ENCODE peak calls at places on chromosomes 4 and X, in nine cellular contexts. One of them, this sample, is unnamed.

GRCh38 chr4:71338846-71339593 is at the start of gene SLC4A4:
- DNase-seq in NCI-H69: no peak
- DNase-seq in kidney: no peak
- DNase-seq in upper lobe of right lung: no peak
- DNase-seq in fibroblast of pulmonary artery: peak; percentile 16
- DNase-seq in hippocampal formation: no peak
- DNase-seq in NCI-H1105: no peak
- DNase-seq in D721Med: no peak
- DNase-seq in SW480: peak; percentile 21
- DNase-seq in this sample: peak; percentile 78

GRCh38 chr4:83212041-83212851 is 72.4 kb downstream of the COQ2 start:
- DNase-seq in NCI-H1105: no peak
- DNase-seq in upper lobe of right lung: no peak
- DNase-seq in kidney: no peak
- DNase-seq in hippocampal formation: no peak
- DNase-seq in NCI-H69: peak; percentile 70
- DNase-seq in SW480: peak; percentile 1
- DNase-seq in fibroblast of pulmonary artery: no peak
- DNase-seq in D721Med: no peak
- DNase-seq in this sample: no peak

GRCh38 chrX:109886122-109886761 is 116.7 kb upstream of the TMEM164 start:
- DNase-seq in fibroblast of pulmonary artery: peak; percentile 70
- DNase-seq in kidney: no peak
- DNase-seq in NCI-H1105: no peak
- DNase-seq in SW480: peak; percentile 24
- DNase-seq in upper lobe of right lung: no peak
- DNase-seq in D721Med: no peak
- DNase-seq in hippocampal formation: no peak
- DNase-seq in NCI-H69: peak; percentile 45
- DNase-seq in this sample: peak; percentile 11

GRCh38 chr4:158769175-158769831 is 477 bp downstream of the FNIP2 start:
- DNase-seq in D721Med: no peak
- DNase-seq in kidney: peak; percentile 85
- DNase-seq in NCI-H1105: no peak
- DNase-seq in upper lobe of right lung: peak; percentile 76
- DNase-seq in fibroblast of pulmonary artery: peak; percentile 44
- DNase-seq in hippocampal formation: peak; percentile 57
- DNase-seq in NCI-H69: peak; percentile 63
- DNase-seq in SW480: peak; percentile 10
- DNase-seq in this sample: peak; percentile 32

GRCh38 chr4:19399001-19399400 is 852.7 kb upstream of the SLIT2 start:
- DNase-seq in kidney: no peak
- DNase-seq in upper lobe of right lung: no peak
- DNase-seq in SW480: no peak
- DNase-seq in fibroblast of pulmonary artery: peak; percentile 22
- DNase-seq in hippocampal formation: no peak
- DNase-seq in D721Med: no peak
- DNase-seq in NCI-H69: no peak
- DNase-seq in NCI-H1105: no peak
- DNase-seq in this sample: no peak

GRCh38 chr4:79948739-79949138 is 124.3 kb downstream of the ANTXR2 start:
- DNase-seq in SW480: no peak
- DNase-seq in kidney: no peak
- DNase-seq in D721Med: no peak
- DNase-seq in NCI-H69: no peak
- DNase-seq in hippocampal formation: no peak
- DNase-seq in upper lobe of right lung: no peak
- DNase-seq in fibroblast of pulmonary artery: no peak
- DNase-seq in NCI-H1105: no peak
- DNase-seq in this sample: no peak

GRCh38 chr4:184441461-184442392 is 32.6 kb downstream of the IRF2 start:
- DNase-seq in NCI-H1105: no peak
- DNase-seq in kidney: no peak
- DNase-seq in D721Med: peak; percentile 86
- DNase-seq in SW480: no peak
- DNase-seq in NCI-H69: no peak
- DNase-seq in upper lobe of right lung: no peak
- DNase-seq in fibroblast of pulmonary artery: peak; percentile 44
- DNase-seq in hippocampal formation: no peak
- DNase-seq in this sample: no peak

GRCh38 chrX:18639280-18639679 is 32.6 kb downstream of the RS1 start:
- DNase-seq in hippocampal formation: no peak
- DNase-seq in NCI-H69: no peak
- DNase-seq in SW480: no peak
- DNase-seq in kidney: no peak
- DNase-seq in fibroblast of pulmonary artery: no peak
- DNase-seq in D721Med: no peak
- DNase-seq in NCI-H1105: no peak
- DNase-seq in upper lobe of right lung: no peak
- DNase-seq in this sample: no peak

GRCh38 chr4:2790583-2791517 is 2.0 kb upstream of the SH3BP2 start:
- DNase-seq in D721Med: no peak
- DNase-seq in fibroblast of pulmonary artery: no peak
- DNase-seq in hippocampal formation: no peak
- DNase-seq in SW480: no peak
- DNase-seq in NCI-H1105: no peak
- DNase-seq in upper lobe of right lung: peak; percentile 66
- DNase-seq in NCI-H69: no peak
- DNase-seq in kidney: peak; percentile 65
- DNase-seq in this sample: no peak

GRCh38 chr4:94127707-94128328 is 79.8 kb upstream of the SMARCAD1 start:
- DNase-seq in hippocampal formation: no peak
- DNase-seq in upper lobe of right lung: no peak
- DNase-seq in kidney: no peak
- DNase-seq in D721Med: no peak
- DNase-seq in NCI-H69: peak; percentile 43
- DNase-seq in SW480: peak; percentile 54
- DNase-seq in NCI-H1105: no peak
- DNase-seq in fibroblast of pulmonary artery: peak; percentile 52
- DNase-seq in this sample: peak; percentile 46

GRCh38 chr4:155787113-155787710 is 28.4 kb downstream of the GUCY1B1 start:
- DNase-seq in upper lobe of right lung: no peak
- DNase-seq in NCI-H69: peak; percentile 25
- DNase-seq in SW480: peak; percentile 53
- DNase-seq in NCI-H1105: peak; percentile 13
- DNase-seq in D721Med: no peak
- DNase-seq in fibroblast of pulmonary artery: peak; percentile 78
- DNase-seq in hippocampal formation: no peak
- DNase-seq in kidney: no peak
- DNase-seq in this sample: peak; percentile 77

GRCh38 chrX:39258331-39258730 is 457.1 kb downstream of the MID1IP1 start:
- DNase-seq in hippocampal formation: no peak
- DNase-seq in kidney: no peak
- DNase-seq in NCI-H69: peak; percentile 84
- DNase-seq in D721Med: no peak
- DNase-seq in NCI-H1105: no peak
- DNase-seq in upper lobe of right lung: no peak
- DNase-seq in fibroblast of pulmonary artery: no peak
- DNase-seq in SW480: peak; percentile 19
- DNase-seq in this sample: no peak

GRCh38 chrX:111095974-111096870 is at the start of gene PAK3:
- DNase-seq in fibroblast of pulmonary artery: peak; percentile 60
- DNase-seq in upper lobe of right lung: peak; percentile 55
- DNase-seq in NCI-H69: peak; percentile 97
- DNase-seq in hippocampal formation: peak; percentile 4
- DNase-seq in D721Med: no peak
- DNase-seq in kidney: peak; percentile 69
- DNase-seq in NCI-H1105: peak; percentile 68
- DNase-seq in SW480: no peak
- DNase-seq in this sample: no peak

GRCh38 chr4:80931645-80932215 is 98.8 kb upstream of the BMP3 start:
- DNase-seq in SW480: no peak
- DNase-seq in hippocampal formation: no peak
- DNase-seq in D721Med: no peak
- DNase-seq in fibroblast of pulmonary artery: no peak
- DNase-seq in NCI-H1105: no peak
- DNase-seq in upper lobe of right lung: no peak
- DNase-seq in NCI-H69: no peak
- DNase-seq in kidney: no peak
- DNase-seq in this sample: no peak

GRCh38 chrX:136126892-136127406 is 20.4 kb upstream of the FHL1 start:
- DNase-seq in hippocampal formation: no peak
- DNase-seq in NCI-H1105: no peak
- DNase-seq in D721Med: no peak
- DNase-seq in kidney: no peak
- DNase-seq in fibroblast of pulmonary artery: no peak
- DNase-seq in NCI-H69: no peak
- DNase-seq in SW480: no peak
- DNase-seq in upper lobe of right lung: no peak
- DNase-seq in this sample: no peak

GRCh38 chrX:139077303-139078131 is 366.0 kb upstream of the FGF13 start:
- DNase-seq in D721Med: no peak
- DNase-seq in hippocampal formation: no peak
- DNase-seq in upper lobe of right lung: no peak
- DNase-seq in kidney: no peak
- DNase-seq in NCI-H69: no peak
- DNase-seq in NCI-H1105: no peak
- DNase-seq in fibroblast of pulmonary artery: no peak
- DNase-seq in SW480: no peak
- DNase-seq in this sample: no peak

GRCh38 chr4:95267081-95267480 is 281.7 kb downstream of the UNC5C start:
- DNase-seq in hippocampal formation: no peak
- DNase-seq in kidney: no peak
- DNase-seq in NCI-H1105: no peak
- DNase-seq in NCI-H69: no peak
- DNase-seq in fibroblast of pulmonary artery: peak; percentile 69
- DNase-seq in SW480: peak; percentile 2
- DNase-seq in D721Med: no peak
- DNase-seq in upper lobe of right lung: no peak
- DNase-seq in this sample: no peak

GRCh38 chr4:78214078-78214477 is 157.0 kb downstream of the FRAS1 start:
- DNase-seq in SW480: no peak
- DNase-seq in fibroblast of pulmonary artery: no peak
- DNase-seq in NCI-H1105: no peak
- DNase-seq in NCI-H69: no peak
- DNase-seq in kidney: no peak
- DNase-seq in upper lobe of right lung: no peak
- DNase-seq in hippocampal formation: no peak
- DNase-seq in D721Med: no peak
- DNase-seq in this sample: no peak

GRCh38 chrX:40749874-40750273 is 14.5 kb upstream of the MED14 start:
- DNase-seq in fibroblast of pulmonary artery: no peak
- DNase-seq in upper lobe of right lung: no peak
- DNase-seq in D721Med: no peak
- DNase-seq in NCI-H69: no peak
- DNase-seq in hippocampal formation: no peak
- DNase-seq in NCI-H1105: no peak
- DNase-seq in SW480: no peak
- DNase-seq in kidney: no peak
- DNase-seq in this sample: no peak

GRCh38 chr4:26687728-26688127 is 103.8 kb downstream of the TBC1D19 start:
- DNase-seq in NCI-H69: no peak
- DNase-seq in NCI-H1105: no peak
- DNase-seq in D721Med: no peak
- DNase-seq in SW480: no peak
- DNase-seq in hippocampal formation: no peak
- DNase-seq in kidney: no peak
- DNase-seq in fibroblast of pulmonary artery: peak; percentile 74
- DNase-seq in upper lobe of right lung: no peak
- DNase-seq in this sample: no peak

GRCh38 chrX:136209751-136210150 is 41.4 kb downstream of the MAP7D3 start:
- DNase-seq in D721Med: no peak
- DNase-seq in NCI-H1105: no peak
- DNase-seq in hippocampal formation: no peak
- DNase-seq in upper lobe of right lung: no peak
- DNase-seq in kidney: no peak
- DNase-seq in NCI-H69: no peak
- DNase-seq in fibroblast of pulmonary artery: no peak
- DNase-seq in SW480: no peak
- DNase-seq in this sample: no peak

GRCh38 chrX:87634361-87634760 is 116.8 kb downstream of the KLHL4 start:
- DNase-seq in D721Med: no peak
- DNase-seq in upper lobe of right lung: no peak
- DNase-seq in NCI-H69: no peak
- DNase-seq in SW480: no peak
- DNase-seq in NCI-H1105: no peak
- DNase-seq in fibroblast of pulmonary artery: peak; percentile 45
- DNase-seq in hippocampal formation: no peak
- DNase-seq in kidney: no peak
- DNase-seq in this sample: no peak

GRCh38 chrX:27336466-27337091 is 126.6 kb downstream of the PPP4R3C start:
- DNase-seq in NCI-H1105: no peak
- DNase-seq in hippocampal formation: no peak
- DNase-seq in upper lobe of right lung: no peak
- DNase-seq in fibroblast of pulmonary artery: peak; percentile 31
- DNase-seq in SW480: peak; percentile 10
- DNase-seq in D721Med: no peak
- DNase-seq in NCI-H69: peak; percentile 65
- DNase-seq in kidney: no peak
- DNase-seq in this sample: peak; percentile 34

GRCh38 chr4:72564184-72564583 is 4.8 kb downstream of the ADAMTS3 start:
- DNase-seq in NCI-H1105: no peak
- DNase-seq in D721Med: no peak
- DNase-seq in fibroblast of pulmonary artery: peak; percentile 59
- DNase-seq in hippocampal formation: no peak
- DNase-seq in upper lobe of right lung: no peak
- DNase-seq in NCI-H69: no peak
- DNase-seq in kidney: no peak
- DNase-seq in SW480: no peak
- DNase-seq in this sample: no peak

GRCh38 chr4:173333658-173334084 is 487 bp downstream of the HMGB2 start:
- DNase-seq in kidney: peak; percentile 93
- DNase-seq in upper lobe of right lung: peak; percentile 88
- DNase-seq in SW480: peak; percentile 15
- DNase-seq in hippocampal formation: peak; percentile 56
- DNase-seq in fibroblast of pulmonary artery: peak; percentile 40
- DNase-seq in NCI-H69: peak; percentile 83
- DNase-seq in NCI-H1105: peak; percentile 12
- DNase-seq in D721Med: no peak
- DNase-seq in this sample: no peak

GRCh38 chrX:103607385-103608304 is at the start of gene TCEAL3:
- DNase-seq in NCI-H1105: peak; percentile 26
- DNase-seq in SW480: peak; percentile 22
- DNase-seq in kidney: peak; percentile 88
- DNase-seq in NCI-H69: peak; percentile 80
- DNase-seq in fibroblast of pulmonary artery: peak; percentile 50
- DNase-seq in upper lobe of right lung: peak; percentile 82
- DNase-seq in hippocampal formation: peak; percentile 21
- DNase-seq in D721Med: peak; percentile 19
- DNase-seq in this sample: no peak

GRCh38 chrX:2707334-2707760 is 16.3 kb downstream of the CD99 start:
- DNase-seq in D721Med: no peak
- DNase-seq in NCI-H69: no peak
- DNase-seq in NCI-H1105: no peak
- DNase-seq in upper lobe of right lung: no peak
- DNase-seq in kidney: peak; percentile 82
- DNase-seq in SW480: peak; percentile 54
- DNase-seq in fibroblast of pulmonary artery: peak; percentile 84
- DNase-seq in hippocampal formation: no peak
- DNase-seq in this sample: no peak

GRCh38 chrX:69807400-69807799 is 191.5 kb downstream of the EDA start:
- DNase-seq in NCI-H69: no peak
- DNase-seq in D721Med: no peak
- DNase-seq in kidney: no peak
- DNase-seq in NCI-H1105: no peak
- DNase-seq in hippocampal formation: no peak
- DNase-seq in SW480: no peak
- DNase-seq in fibroblast of pulmonary artery: no peak
- DNase-seq in upper lobe of right lung: no peak
- DNase-seq in this sample: peak; percentile 26

GRCh38 chrX:48957477-48957826 is at the start of gene OTUD5:
- DNase-seq in fibroblast of pulmonary artery: no peak
- DNase-seq in NCI-H1105: peak; percentile 65
- DNase-seq in D721Med: peak; percentile 53
- DNase-seq in NCI-H69: peak; percentile 85
- DNase-seq in hippocampal formation: peak; percentile 68
- DNase-seq in SW480: no peak
- DNase-seq in kidney: peak; percentile 91
- DNase-seq in upper lobe of right lung: peak; percentile 86
- DNase-seq in this sample: peak; percentile 38

GRCh38 chr4:18816228-18816891 is 794.8 kb upstream of the LCORL start:
- DNase-seq in NCI-H69: no peak
- DNase-seq in NCI-H1105: no peak
- DNase-seq in SW480: no peak
- DNase-seq in fibroblast of pulmonary artery: no peak
- DNase-seq in kidney: no peak
- DNase-seq in upper lobe of right lung: no peak
- DNase-seq in hippocampal formation: no peak
- DNase-seq in D721Med: no peak
- DNase-seq in this sample: no peak

GRCh38 chr4:127623755-127624087 is 9.0 kb upstream of the INTU start:
- DNase-seq in NCI-H1105: no peak
- DNase-seq in fibroblast of pulmonary artery: peak; percentile 36
- DNase-seq in hippocampal formation: peak; percentile 6
- DNase-seq in upper lobe of right lung: peak; percentile 60
- DNase-seq in NCI-H69: peak; percentile 5
- DNase-seq in D721Med: no peak
- DNase-seq in kidney: no peak
- DNase-seq in SW480: no peak
- DNase-seq in this sample: no peak